ENCODE peak calls at places on chromosomes 5 and 9, in eight cellular contexts. Z, P, E, J, K, T, B and X are unnamed samples.

GRCh38 chr5:88664630-88665029 is 218.4 kb downstream of the MEF2C start:
- DNase-seq in B (no peak), K (peak; percentile 39), Z (no peak), T (no peak), J (no peak), P (no peak), E (no peak), X (no peak)

GRCh38 chr5:19240150-19240549 is 747.9 kb downstream of the CDH18 start:
- DNase-seq in P (no peak), Z (no peak), K (no peak), B (no peak), T (no peak), E (no peak), J (no peak), X (no peak)

GRCh38 chr9:30932226-30932625 is 1452.2 kb upstream of the ACO1 start:
- DNase-seq in Z (no peak), P (no peak), E (no peak), K (no peak), T (no peak), J (no peak), B (no peak), X (no peak)

GRCh38 chr9:83039303-83039702 is 23.6 kb downstream of the RASEF start:
- DNase-seq in K (no peak), T (no peak), Z (no peak), B (no peak), J (no peak), P (no peak), E (no peak), X (no peak)

GRCh38 chr9:121738969-121739368 is 87.5 kb downstream of the DAB2IP start:
- DNase-seq in E (no peak), T (no peak), P (no peak), J (no peak), Z (no peak), B (no peak), K (no peak), X (no peak)

GRCh38 chr9:134010774-134011173 is 14.5 kb upstream of the BRD3OS start:
- DNase-seq in E (no peak), B (no peak), Z (no peak), K (no peak), P (no peak), J (no peak), T (peak; percentile 78), X (peak; percentile 19)

GRCh38 chr9:137141976-137142936 is 3.3 kb downstream of the GRIN1 start:
- DNase-seq in T (no peak), E (no peak), B (no peak), Z (no peak), P (no peak), K (peak; percentile 0), J (no peak), X (peak; percentile 51)

GRCh38 chr5:149853019-149853648 is 91.5 kb downstream of the PDE6A start:
- DNase-seq in E (no peak), Z (peak; percentile 43), P (peak; percentile 87), B (peak; percentile 81), T (peak; percentile 80), J (peak; percentile 56), K (peak; percentile 91), X (no peak)

GRCh38 chr9:21070171-21070571 is 7.6 kb downstream of the IFNB1 start:
- DNase-seq in Z (no peak), P (no peak), E (no peak), K (peak; percentile 8), J (no peak), B (peak; percentile 41), T (no peak), X (no peak)

GRCh38 chr9:117671468-117671867 is 32.7 kb upstream of the TLR4 start:
- DNase-seq in T (no peak), J (no peak), B (no peak), E (no peak), Z (no peak), P (no peak), K (no peak), X (no peak)

GRCh38 chr9:16062542-16063240 is 509.8 kb downstream of the CCDC171 start:
- DNase-seq in J (no peak), Z (no peak), E (no peak), B (no peak), K (no peak), T (no peak), P (no peak), X (peak; percentile 93)

GRCh38 chr5:138657360-138657759 is 82.2 kb upstream of the HSPA9 start:
- DNase-seq in P (no peak), E (no peak), J (no peak), B (no peak), Z (no peak), T (peak; percentile 19), K (no peak), X (peak; percentile 38)

GRCh38 chr5:169389318-169389717 is 88.4 kb upstream of the SLIT3 start:
- DNase-seq in P (no peak), K (no peak), T (no peak), B (no peak), E (no peak), J (no peak), Z (no peak), X (no peak)

GRCh38 chr9:132798817-132799790 is 79.0 kb downstream of the AK8 start:
- DNase-seq in Z (no peak), J (no peak), E (no peak), B (peak; percentile 49), K (no peak), T (no peak), P (peak; percentile 68), X (no peak)

GRCh38 chr9:107945493-107945892 is 455.9 kb upstream of the KLF4 start:
- DNase-seq in Z (no peak), T (no peak), E (no peak), K (no peak), J (no peak), B (no peak), P (no peak), X (no peak)

GRCh38 chr5:171300358-171300757 is 8.7 kb upstream of the TLX3 start:
- DNase-seq in P (no peak), J (no peak), K (no peak), Z (no peak), T (no peak), B (no peak), E (no peak), X (no peak)

GRCh38 chr9:96149142-96149541 is 152.8 kb downstream of the HSD17B3 start:
- DNase-seq in J (no peak), P (no peak), Z (no peak), K (no peak), E (no peak), B (no peak), T (no peak), X (no peak)

GRCh38 chr5:149471406-149472183 is 79.6 kb downstream of the CSNK1A1 start:
- DNase-seq in K (no peak), P (peak; percentile 73), E (no peak), Z (no peak), T (peak; percentile 67), B (no peak), J (no peak), X (no peak)

GRCh38 chr9:27365977-27366376 is 69.0 kb upstream of the EQTN start:
- DNase-seq in K (no peak), Z (peak; percentile 47), B (no peak), E (peak; percentile 11), J (no peak), T (no peak), P (no peak), X (no peak)

GRCh38 chr9:126860077-126860756 is at the start of gene ZBTB34:
- DNase-seq in J (peak; percentile 9), Z (peak; percentile 67), B (peak; percentile 76), E (peak; percentile 67), P (peak; percentile 88), T (peak; percentile 92), K (peak; percentile 90), X (no peak)

GRCh38 chr5:57267796-57268195 is 93.9 kb downstream of the GPBP1 start:
- DNase-seq in T (no peak), E (no peak), P (no peak), Z (no peak), K (no peak), B (no peak), J (no peak), X (no peak)

GRCh38 chr5:146662229-146662628 is 146.2 kb upstream of the GPR151 start:
- DNase-seq in Z (peak; percentile 57), P (no peak), B (no peak), K (no peak), J (no peak), T (no peak), E (peak; percentile 2), X (no peak)

GRCh38 chr9:127154390-127155191 is 32.2 kb upstream of the ANGPTL2 start:
- DNase-seq in J (no peak), K (no peak), P (peak; percentile 93), Z (peak; percentile 6), B (peak; percentile 14), T (peak; percentile 31), E (no peak), X (no peak)

DNA sequence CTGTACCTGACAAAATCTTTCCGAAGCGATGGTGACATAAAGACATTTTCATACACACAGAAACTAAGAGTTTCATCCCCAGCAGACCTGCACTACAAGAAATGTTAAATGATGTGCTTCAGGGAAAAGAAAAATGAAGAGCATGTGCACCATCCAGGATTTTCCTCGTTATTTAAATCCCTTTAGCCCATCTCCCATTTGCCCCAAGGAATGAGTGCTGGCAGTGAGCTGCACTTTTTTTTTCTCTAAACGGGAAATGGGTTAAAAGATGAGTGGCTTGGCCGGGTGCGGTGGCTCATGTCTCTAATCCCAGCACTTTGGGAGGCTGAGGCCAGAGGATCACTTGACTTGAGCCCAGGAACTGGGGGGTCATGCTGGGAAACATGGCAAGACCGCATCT is 6.8 kb upstream of the LRRC14B start:
- DNase-seq in T (no peak), K (no peak), Z (no peak), E (no peak), P (no peak), B (no peak), J (no peak), X (no peak)
- H3K4me1 ChIP-seq in T (peaks cover 5% of the 10 kb centered on the region), K (peaks cover 10% of the 10 kb centered on the region), Z (peaks cover 9% of the 10 kb centered on the region), E (no peaks in the 10 kb centered on the region), P (no peaks in the 10 kb centered on the region), B (peaks cover 3% of the 10 kb centered on the region), J (peaks cover 10% of the 10 kb centered on the region), X (no peaks in the 10 kb centered on the region)

GRCh38 chr9:36721846-36722588 is 149.3 kb downstream of the MELK start:
- DNase-seq in K (no peak), T (no peak), J (no peak), E (no peak), Z (no peak), P (no peak), B (no peak), X (no peak)
- H3K27ac ChIP-seq in K (no peak overlapping the region), T (no peak overlapping the region), J (no peak overlapping the region), E (no peak overlapping the region), Z (no peak overlapping the region), P (no peak overlapping the region), B (no peak overlapping the region), X (no peak overlapping the region)

DNA sequence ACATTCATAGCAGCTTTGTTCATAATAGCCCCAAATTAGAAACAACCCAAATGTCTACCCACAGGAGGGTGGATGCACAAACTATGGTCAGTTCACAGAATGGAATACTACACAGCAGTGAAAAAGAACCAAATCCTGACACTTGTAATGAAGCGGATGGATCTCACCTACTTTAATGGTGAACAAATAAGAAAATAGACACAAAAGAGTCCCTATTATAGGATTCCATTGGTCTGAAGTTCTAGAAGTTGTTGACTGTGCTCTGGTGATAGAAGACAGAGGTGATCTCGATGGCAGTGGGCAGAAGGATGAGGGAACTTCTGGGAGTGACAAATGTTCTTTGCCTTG is 20.6 kb upstream of the LAMC3 start:
- DNase-seq in B (no peak), Z (no peak), P (no peak), J (no peak), K (no peak), E (no peak), T (no peak), X (no peak)
- H3K27me3 ChIP-seq in B (no peaks in the 10 kb centered on the region), Z (no peaks in the 10 kb centered on the region), P (no peaks in the 10 kb centered on the region), J (no peaks in the 10 kb centered on the region), K (no peaks in the 10 kb centered on the region), E (no peaks in the 10 kb centered on the region), T (no peaks in the 10 kb centered on the region), X (no peaks in the 10 kb centered on the region)

GRCh38 chr5:39598641-39599248 is 174.0 kb upstream of the DAB2 start:
- DNase-seq in P (no peak), E (no peak), B (no peak), Z (no peak), K (peak; percentile 3), J (no peak), T (no peak), X (no peak)
- H3K4me1 ChIP-seq in P (no peaks in the 10 kb centered on the region), E (no peaks in the 10 kb centered on the region), B (no peaks in the 10 kb centered on the region), Z (no peaks in the 10 kb centered on the region), K (no peaks in the 10 kb centered on the region), J (no peaks in the 10 kb centered on the region), T (no peaks in the 10 kb centered on the region), X (no peaks in the 10 kb centered on the region)